ENCODE peak calls at places on chromosomes 12 and 14, in seven cellular contexts. C, J, Y, G, N, U and H are unnamed samples.

GRCh38 chr12:52082668-52082987 is 3.1 kb downstream of the SMIM41 start:
- DNase-seq in C (no peak), J (no peak), Y (no peak), G (no peak), N (no peak), U (no peak), H (no peak)

GRCh38 chr14:23307146-23307447 is 464 bp downstream of the BCL2L2 start:
- DNase-seq in C (no peak), J (no peak), Y (no peak), G (no peak), N (no peak), U (no peak), H (no peak)

GRCh38 chr14:68669101-68669500 is 123.8 kb downstream of the ZFP36L1 start:
- DNase-seq in C (no peak), J (no peak), Y (no peak), G (no peak), N (no peak), U (no peak), H (no peak)

GRCh38 chr12:7376196-7376595 is 67.8 kb downstream of the CD163L1 start:
- DNase-seq in C (no peak), J (no peak), Y (no peak), G (no peak), N (no peak), U (no peak), H (no peak)

GRCh38 chr12:25769076-25769945 is 189.2 kb upstream of the RASSF8 start:
- DNase-seq in C (no peak), J (peak), Y (no peak), G (no peak), N (no peak), U (no peak), H (no peak)

GRCh38 chr12:113422030-113422900 is at the start of gene SDSL:
- DNase-seq in C (peak), J (peak), Y (peak), G (peak), N (no peak), U (peak), H (peak)

GRCh38 chr14:80477388-80478160 is 266.3 kb upstream of the DIO2 start:
- DNase-seq in C (no peak), J (no peak), Y (no peak), G (no peak), N (no peak), U (no peak), H (no peak)

GRCh38 chr12:71666259-71666658 is 2.2 kb downstream of the THAP2 start:
- DNase-seq in C (no peak), J (no peak), Y (no peak), G (no peak), N (no peak), U (no peak), H (no peak)

GRCh38 chr12:116737774-116738657 is at the start of the genes RNFT2 and SPRING1:
- DNase-seq in C (peak), J (peak), Y (peak), G (peak), N (peak), U (peak), H (peak)

GRCh38 chr12:49055978-49056754 is 4.4 kb downstream of the KMT2D start:
- DNase-seq in C (peak), J (peak), Y (peak), G (peak), N (no peak), U (peak), H (peak)

GRCh38 chr12:39412210-39412609 is 30.7 kb downstream of the KIF21A start:
- DNase-seq in C (no peak), J (no peak), Y (no peak), G (no peak), N (no peak), U (peak), H (no peak)

GRCh38 chr12:3107071-3107583 is 29.9 kb downstream of the TSPAN9 start:
- DNase-seq in C (no peak), J (no peak), Y (no peak), G (no peak), N (no peak), U (peak), H (no peak)

GRCh38 chr12:64618953-64619590 is 8.8 kb downstream of the RASSF3 start:
- DNase-seq in C (no peak), J (peak), Y (no peak), G (peak), N (no peak), U (no peak), H (no peak)

GRCh38 chr12:107557026-107557425 is 128.6 kb upstream of the PWP1 start:
- DNase-seq in C (no peak), J (no peak), Y (no peak), G (no peak), N (no peak), U (no peak), H (no peak)

GRCh38 chr14:20652996-20653975 is 11.8 kb upstream of the OR6S1 start:
- DNase-seq in C (peak), J (peak), Y (no peak), G (no peak), N (no peak), U (peak), H (no peak)

GRCh38 chr12:43226151-43226550 is 325.9 kb downstream of the ADAMTS20 start:
- DNase-seq in C (no peak), J (no peak), Y (no peak), G (no peak), N (no peak), U (no peak), H (no peak)

GRCh38 chr12:123498126-123498825 is 35.2 kb downstream of the RILPL1 start:
- DNase-seq in C (no peak), J (no peak), Y (no peak), G (no peak), N (no peak), U (peak), H (no peak)

GRCh38 chr12:57133013-57133569 is 4.8 kb downstream of the LRP1 start:
- DNase-seq in C (no peak), J (no peak), Y (no peak), G (no peak), N (no peak), U (no peak), H (peak)

GRCh38 chr14:61503167-61503801 is 181.9 kb downstream of the PRKCH start:
- DNase-seq in C (peak), J (no peak), Y (no peak), G (no peak), N (no peak), U (no peak), H (no peak)

GRCh38 chr12:59587710-59588109 is 8.1 kb upstream of the SLC16A7 start:
- DNase-seq in C (no peak), J (no peak), Y (no peak), G (no peak), N (no peak), U (no peak), H (no peak)

GRCh38 chr14:89406941-89407340 is 10.1 kb downstream of the FOXN3 start:
- DNase-seq in C (no peak), J (no peak), Y (no peak), G (no peak), N (no peak), U (no peak), H (no peak)

GRCh38 chr14:96493178-96493577 is 9.0 kb upstream of the PAPOLA start:
- DNase-seq in C (no peak), J (no peak), Y (no peak), G (no peak), N (no peak), U (no peak), H (no peak)

GRCh38 chr12:24561411-24561871 is 387.5 kb downstream of the BCAT1 start:
- DNase-seq in C (no peak), J (peak), Y (no peak), G (no peak), N (no peak), U (no peak), H (no peak)

GRCh38 chr14:97634786-97635185 is 837.6 kb downstream of the VRK1 start:
- DNase-seq in C (peak), J (no peak), Y (no peak), G (no peak), N (no peak), U (no peak), H (no peak)

GRCh38 chr14:60862283-60862682 is 118.6 kb downstream of the TRMT5 start:
- DNase-seq in C (no peak), J (no peak), Y (no peak), G (no peak), N (no peak), U (no peak), H (no peak)

GRCh38 chr14:56720703-56721426 is 89.4 kb downstream of the OTX2 start:
- DNase-seq in C (no peak), J (no peak), Y (no peak), G (no peak), N (no peak), U (no peak), H (no peak)